ENCODE peak calls at places on chromosomes 16 and 17, in eight cellular contexts. T is fibroblast of mammary gland, W is heart left ventricle, F is heart right ventricle, V is Caco-2, Y is left ventricle myocardium inferior, J is neural progenitor cell, U is Peyer's patch. C is an unnamed sample.

GRCh38 chr16:10738231-10739077 is 5.2 kb upstream of the NUBP1 start:
- DNase-seq in T (peak), W (peak), F (peak), V (peak), Y (peak), J (no peak), U (no peak), C (peak)

GRCh38 chr16:21283521-21284289 is 5.6 kb upstream of the CRYM start:
- DNase-seq in T (peak), W (peak), F (peak), V (peak), Y (peak), J (peak), U (peak), C (peak)

GRCh38 chr17:59753522-59754467 is 46.3 kb downstream of the VMP1 start:
- DNase-seq in T (peak), W (no peak), F (no peak), V (peak), Y (no peak), J (peak), U (no peak), C (peak)

GRCh38 chr16:14232106-14232890 is 161.2 kb downstream of the MRTFB start:
- DNase-seq in T (peak), W (no peak), F (no peak), V (no peak), Y (no peak), J (no peak), U (no peak), C (peak)

GRCh38 chr17:42541041-42541833 is 5.2 kb downstream of the NAGLU start:
- DNase-seq in T (no peak), W (no peak), F (no peak), V (no peak), Y (no peak), J (no peak), U (no peak), C (no peak)

GRCh38 chr17:80968602-80969029 is 23.0 kb upstream of the CHMP6 start:
- DNase-seq in T (no peak), W (no peak), F (no peak), V (no peak), Y (no peak), J (no peak), U (no peak), C (no peak)

GRCh38 chr16:7513429-7513828 is 180.8 kb downstream of the RBFOX1 start:
- DNase-seq in T (no peak), W (no peak), F (no peak), V (peak), Y (no peak), J (no peak), U (no peak), C (no peak)

GRCh38 chr17:78771758-78772382 is 10.2 kb downstream of the CYTH1 start:
- DNase-seq in T (no peak), W (no peak), F (no peak), V (no peak), Y (no peak), J (no peak), U (no peak), C (no peak)

GRCh38 chr17:80105762-80106161 is 4.4 kb downstream of the GAA start:
- DNase-seq in T (no peak), W (no peak), F (no peak), V (no peak), Y (no peak), J (no peak), U (no peak), C (peak)

GRCh38 chr17:13273744-13274295 is 256.0 kb upstream of the ELAC2 start:
- DNase-seq in T (no peak), W (no peak), F (no peak), V (no peak), Y (no peak), J (no peak), U (no peak), C (no peak)

GRCh38 chr17:78329263-78330059 is 30.4 kb downstream of the SOCS3 start:
- DNase-seq in T (peak), W (no peak), F (no peak), V (no peak), Y (no peak), J (no peak), U (no peak), C (peak)

GRCh38 chr16:14955546-14956231 is 18.4 kb downstream of the NPIPA1 start:
- DNase-seq in T (no peak), W (peak), F (peak), V (no peak), Y (peak), J (no peak), U (no peak), C (no peak)

GRCh38 chr16:66127459-66128362 is 238.8 kb upstream of the CDH5 start:
- DNase-seq in T (no peak), W (no peak), F (peak), V (no peak), Y (no peak), J (peak), U (no peak), C (peak)

GRCh38 chr16:15835136-15835878 is 21.5 kb downstream of the MYH11 start:
- DNase-seq in T (no peak), W (no peak), F (no peak), V (no peak), Y (no peak), J (no peak), U (no peak), C (no peak)

GRCh38 chr16:57984443-57985203 is 13.7 kb upstream of the CNGB1 start:
- DNase-seq in T (peak), W (peak), F (peak), V (no peak), Y (peak), J (peak), U (peak), C (peak)

GRCh38 chr17:14875557-14876412 is 389.3 kb downstream of the PMP22 start:
- DNase-seq in T (no peak), W (no peak), F (no peak), V (no peak), Y (no peak), J (no peak), U (no peak), C (no peak)

GRCh38 chr17:8732406-8733065 is 12.1 kb downstream of the CCDC42 start:
- DNase-seq in T (peak), W (no peak), F (no peak), V (no peak), Y (no peak), J (no peak), U (no peak), C (no peak)

GRCh38 chr16:52603015-52603414 is 56.1 kb upstream of the TOX3 start:
- DNase-seq in T (no peak), W (no peak), F (no peak), V (no peak), Y (no peak), J (no peak), U (no peak), C (no peak)

GRCh38 chr17:76459674-76460073 is 6.7 kb upstream of the UBE2O start:
- DNase-seq in T (no peak), W (no peak), F (no peak), V (no peak), Y (no peak), J (no peak), U (no peak), C (no peak)

GRCh38 chr16:49931931-49932330 is 76.0 kb upstream of the ZNF423 start:
- DNase-seq in T (no peak), W (no peak), F (no peak), V (no peak), Y (no peak), J (no peak), U (no peak), C (no peak)

GRCh38 chr17:75641343-75641742 is 8.1 kb downstream of the SMIM5 start:
- DNase-seq in T (no peak), W (peak), F (no peak), V (no peak), Y (peak), J (no peak), U (no peak), C (no peak)

GRCh38 chr16:49835116-49835880 is 20.6 kb downstream of the ZNF423 start:
- DNase-seq in T (no peak), W (no peak), F (peak), V (no peak), Y (no peak), J (no peak), U (no peak), C (no peak)

GRCh38 chr17:70259400-70259799 is 90.1 kb downstream of the KCNJ2 start:
- DNase-seq in T (no peak), W (no peak), F (no peak), V (no peak), Y (no peak), J (no peak), U (no peak), C (no peak)

GRCh38 chr17:13010959-13011358 is 6.9 kb downstream of the ELAC2 start:
- DNase-seq in T (no peak), W (no peak), F (no peak), V (no peak), Y (no peak), J (no peak), U (no peak), C (no peak)

GRCh38 chr17:29855686-29856085 is 74.3 kb downstream of the SSH2 start:
- DNase-seq in T (peak), W (no peak), F (no peak), V (no peak), Y (no peak), J (no peak), U (no peak), C (peak)

GRCh38 chr17:72702136-72702735 is 390.3 kb downstream of the SLC39A11 start:
- DNase-seq in T (peak), W (no peak), F (no peak), V (no peak), Y (no peak), J (no peak), U (no peak), C (peak)

GRCh38 chr16:71723537-71724319 is 773 bp downstream of the PHLPP2 start:
- DNase-seq in T (peak), W (peak), F (peak), V (peak), Y (peak), J (peak), U (peak), C (peak)

GRCh38 chr17:48998557-48999440 is 1.6 kb downstream of the IGF2BP1 start:
- DNase-seq in T (no peak), W (no peak), F (no peak), V (peak), Y (no peak), J (peak), U (no peak), C (no peak)

GRCh38 chr16:27798241-27798640 is 248.3 kb downstream of the KATNIP start:
- DNase-seq in T (no peak), W (no peak), F (no peak), V (no peak), Y (no peak), J (no peak), U (no peak), C (no peak)

GRCh38 chr16:86044881-86045600 is 146.1 kb downstream of the IRF8 start:
- DNase-seq in T (no peak), W (no peak), F (no peak), V (no peak), Y (no peak), J (no peak), U (peak), C (no peak)

GRCh38 chr17:44279586-44280344 is 11.8 kb upstream of the SLC4A1 start:
- DNase-seq in T (peak), W (peak), F (peak), V (no peak), Y (peak), J (no peak), U (peak), C (peak)

GRCh38 chr17:8226536-8227237 is 16.3 kb upstream of the AURKB start:
- DNase-seq in T (peak), W (peak), F (peak), V (peak), Y (peak), J (peak), U (peak), C (peak)

GRCh38 chr16:65200374-65200773 is 78.5 kb upstream of the CDH11 start:
- DNase-seq in T (no peak), W (no peak), F (no peak), V (no peak), Y (no peak), J (no peak), U (no peak), C (no peak)

DNA sequence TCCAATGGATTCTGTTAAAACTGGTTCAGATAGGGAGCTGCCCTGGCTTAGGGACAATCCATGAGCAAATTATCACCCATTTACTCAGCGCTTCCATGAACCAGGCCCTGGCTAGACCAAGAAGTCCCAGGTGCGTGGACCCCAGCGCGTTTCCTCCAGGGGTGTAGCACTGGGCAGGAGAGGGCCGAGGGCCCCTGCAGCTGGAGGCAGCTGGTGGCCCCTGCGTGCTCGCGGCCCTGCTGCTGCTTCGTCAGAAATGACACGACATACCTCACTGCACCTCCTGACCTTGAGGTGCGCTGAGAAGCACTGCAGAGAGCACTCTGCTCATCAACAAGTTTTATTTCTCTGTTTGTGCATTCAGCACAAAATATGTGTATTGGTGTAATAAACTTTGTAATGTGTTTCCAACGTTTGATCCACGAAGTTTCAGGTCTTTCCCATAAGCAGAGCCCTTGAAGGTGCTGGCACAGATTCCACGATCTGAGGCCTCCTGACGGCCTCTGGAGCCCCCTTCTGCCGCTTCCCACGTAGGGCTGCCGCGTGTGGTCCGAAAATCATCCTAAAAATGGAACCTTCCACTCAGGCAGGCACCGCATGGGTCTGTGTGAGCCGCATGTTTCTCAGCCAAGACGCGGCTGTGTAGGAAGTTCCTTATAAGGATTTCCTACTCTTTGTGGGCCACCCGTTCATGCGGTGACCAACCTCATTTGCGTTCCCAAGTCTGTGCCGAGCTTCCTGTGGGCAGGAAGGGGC is 50.8 kb upstream of the ZCCHC14 start:
- DNase-seq in T (peak), W (peak), F (peak), V (no peak), Y (no peak), J (no peak), U (no peak), C (no peak)
- TF ChIP-seq CTCF in T (no peak), W (no peak), F (peak), V (no peak), Y (no peak), J (no peak), U (no peak), C (no peak)

DNA sequence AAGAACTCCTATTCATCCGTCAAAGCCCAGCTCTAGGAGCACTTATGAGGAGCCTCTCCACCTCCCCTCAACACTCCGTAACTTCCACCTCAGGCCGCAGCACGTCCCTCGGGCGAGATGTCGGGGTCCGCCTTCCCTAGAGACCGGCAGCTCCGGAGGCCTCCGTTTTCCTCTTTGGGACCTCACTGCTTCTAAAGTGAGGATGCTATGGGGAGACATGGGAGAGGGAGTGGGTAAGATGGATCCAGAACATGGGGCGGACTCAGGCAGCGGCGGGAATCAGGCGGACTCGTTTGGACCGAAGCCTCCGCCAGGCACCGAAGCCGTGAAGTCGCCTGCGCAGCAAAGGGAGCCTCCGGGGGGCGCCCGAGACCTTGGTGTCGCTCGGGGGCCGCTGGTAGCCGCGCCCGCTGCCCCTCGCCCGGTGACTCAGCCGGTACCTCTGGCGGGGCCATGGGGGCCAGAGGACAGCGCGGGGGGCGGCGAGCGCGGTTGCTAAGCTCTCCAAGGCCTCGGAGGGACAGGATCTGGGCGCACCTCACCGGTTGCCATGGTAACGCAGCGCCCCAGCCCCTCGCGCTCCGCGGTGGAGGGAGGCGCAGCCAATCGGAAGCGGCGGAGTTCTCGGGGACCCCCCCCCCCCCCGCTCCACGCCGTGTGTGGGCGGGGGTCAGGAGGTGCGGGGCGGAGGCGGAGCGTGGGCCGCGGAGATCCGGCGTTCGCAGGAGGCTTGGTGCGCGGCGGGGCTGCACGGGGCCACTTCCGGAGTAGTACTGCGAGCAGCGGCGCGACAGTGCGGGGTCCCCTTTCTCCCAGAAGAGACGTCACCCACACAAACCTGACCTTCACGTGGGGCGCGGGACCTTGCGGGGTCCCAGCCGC is 1.3 kb upstream of the HIC1 start:
- DNase-seq in T (peak), W (peak), F (peak), V (peak), Y (peak), J (peak), U (peak), C (peak)
- H3K4me3 ChIP-seq in T (peak), W (peak), F (peak), V (peak), Y (peak), J (peak), U (peak), C (peak)

GRCh38 chr17:40418428-40418706 is 671 bp upstream of the TOP2A start:
- DNase-seq in T (no peak), W (peak), F (no peak), V (no peak), Y (no peak), J (no peak), U (peak), C (no peak)

GRCh38 chr17:40416671-40417070 is 1.0 kb downstream of the TOP2A start:
- DNase-seq in T (no peak), W (no peak), F (no peak), V (no peak), Y (no peak), J (no peak), U (no peak), C (no peak)

GRCh38 chr17:40417609-40418427 is at the start of gene TOP2A:
- DNase-seq in T (peak), W (peak), F (peak), V (peak), Y (peak), J (peak), U (peak), C (peak)

GRCh38 chr17:40415390-40415789 is 2.3 kb downstream of the TOP2A start:
- DNase-seq in T (peak), W (no peak), F (no peak), V (peak), Y (no peak), J (peak), U (no peak), C (peak)

GRCh38 chr17:40417258-40417608 is 463 bp downstream of the TOP2A start:
- DNase-seq in T (no peak), W (no peak), F (no peak), V (no peak), Y (no peak), J (peak), U (peak), C (no peak)
- TF ChIP-seq CTCF in T (no peak), W (no peak), F (no peak), V (peak), Y (no peak), J (peak), U (no peak), C (no peak)

GRCh38 chr16:2082983-2083364 is 35.2 kb downstream of the TSC2 start:
- DNase-seq in T (no peak), W (peak), F (no peak), V (no peak), Y (no peak), J (no peak), U (no peak), C (no peak)
- H3K4me3 ChIP-seq in T (no peak), W (no peak), F (no peak), V (no peak), Y (no peak), J (no peak), U (no peak), C (no peak)

GRCh38 chr16:8943001-8943763 is 20.5 kb downstream of the USP7 start:
- DNase-seq in T (no peak), W (no peak), F (no peak), V (no peak), Y (no peak), J (peak), U (no peak), C (no peak)
- TF ChIP-seq CTCF in T (no peak), W (no peak), F (no peak), V (no peak), Y (no peak), J (no peak), U (no peak), C (no peak)

GRCh38 chr17:27631897-27632725 is 1.1 kb downstream of the LGALS9 start:
- DNase-seq in T (no peak), W (no peak), F (no peak), V (no peak), Y (no peak), J (no peak), U (no peak), C (no peak)

GRCh38 chr17:27634026-27634335 is 3.0 kb downstream of the LGALS9 start:
- DNase-seq in T (no peak), W (no peak), F (no peak), V (no peak), Y (no peak), J (no peak), U (no peak), C (no peak)

GRCh38 chr17:27633312-27634025 is 2.5 kb downstream of the LGALS9 start:
- DNase-seq in T (peak), W (peak), F (no peak), V (no peak), Y (no peak), J (no peak), U (no peak), C (no peak)

GRCh38 chr17:27630607-27631408 is at the start of gene LGALS9:
- DNase-seq in T (no peak), W (no peak), F (peak), V (no peak), Y (no peak), J (no peak), U (peak), C (peak)

DNA sequence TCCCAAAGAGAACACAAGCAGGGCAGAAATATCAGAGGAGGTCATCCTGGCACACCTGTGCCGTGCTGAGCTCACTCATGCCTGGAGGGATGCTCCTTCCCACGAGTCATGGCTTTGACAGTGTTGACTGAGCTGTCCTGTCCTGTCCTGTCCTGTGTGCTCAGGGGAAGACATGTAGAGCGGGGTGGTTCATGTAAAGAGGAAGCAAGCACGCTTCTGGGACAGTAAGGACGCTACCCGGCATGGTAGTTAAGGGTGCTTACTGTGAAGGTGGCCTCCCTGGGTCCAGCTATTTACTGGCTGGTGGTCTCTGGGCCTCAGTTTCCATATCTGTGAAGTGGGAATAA is 394 bp downstream of the LGALS9 start:
- DNase-seq in T (no peak), W (no peak), F (no peak), V (no peak), Y (no peak), J (no peak), U (peak), C (no peak)
- H3K4me3 ChIP-seq in T (no peak), W (peak), F (peak), V (no peak), Y (peak), J (no peak), U (peak), C (no peak)

GRCh38 chr16:17408296-17408695 is 62.5 kb downstream of the XYLT1 start:
- DNase-seq in T (peak), W (no peak), F (no peak), V (no peak), Y (no peak), J (no peak), U (no peak), C (no peak)

GRCh38 chr16:17407321-17407720 is 63.4 kb downstream of the XYLT1 start:
- DNase-seq in T (no peak), W (no peak), F (no peak), V (no peak), Y (no peak), J (no peak), U (no peak), C (no peak)

GRCh38 chr16:17411263-17411662 is 59.5 kb downstream of the XYLT1 start:
- DNase-seq in T (no peak), W (no peak), F (no peak), V (no peak), Y (no peak), J (no peak), U (no peak), C (no peak)

GRCh38 chr16:17409894-17410293 is 60.9 kb downstream of the XYLT1 start:
- DNase-seq in T (no peak), W (no peak), F (no peak), V (no peak), Y (no peak), J (no peak), U (no peak), C (no peak)

GRCh38 chr16:17408955-17409441 is 61.8 kb downstream of the XYLT1 start:
- DNase-seq in T (no peak), W (no peak), F (no peak), V (no peak), Y (no peak), J (no peak), U (no peak), C (no peak)
- TF ChIP-seq CTCF in T (no peak), W (no peak), F (no peak), V (no peak), Y (no peak), J (no peak), U (no peak), C (no peak)

GRCh38 chr17:17702821-17703607 is 21.8 kb downstream of the RAI1 start:
- DNase-seq in T (peak), W (no peak), F (peak), V (no peak), Y (peak), J (no peak), U (no peak), C (no peak)
- H3K4me3 ChIP-seq in T (no peak), W (no peak), F (no peak), V (no peak), Y (no peak), J (no peak), U (no peak), C (no peak)

C was measured in fibroblast of pulmonary artery.